ENCODE peak calls at places on chromosomes 1 and 21, in seven cellular contexts. G is AG09309; E is effector memory CD8-positive, alpha-beta T cell; P is AG20443; Y is stimulated activated CD4-positive, alpha-beta T cell treated with anti-CD3 and anti-CD28 coated beads, TNF-alpha, amount 100 ng/mL, for 4 hours; Z is BJ; H is CD14-positive monocyte. B is an unnamed sample.

GRCh38 chr1:88404582-88404981 is 279.5 kb upstream of the PKN2 start:
- DNase-seq in H (no peak), G (no peak), Z (no peak), P (no peak), E (no peak), Y (no peak), B (no peak)

GRCh38 chr1:151199860-151200581 is 1.7 kb downstream of the PIP5K1A start:
- DNase-seq in E (no peak), H (no peak), G (peak), P (peak), Z (peak), Y (no peak), B (no peak)

GRCh38 chr1:108149796-108150467 is 50.2 kb downstream of the SLC25A24 start:
- DNase-seq in H (no peak), G (no peak), P (peak), Y (no peak), Z (peak), E (no peak), B (no peak)

GRCh38 chr1:205978676-205979075 is 24.5 kb downstream of the RAB7B start:
- DNase-seq in Z (no peak), H (peak), G (no peak), P (no peak), E (no peak), Y (no peak), B (no peak)

GRCh38 chr1:113265196-113265595 is 125.1 kb upstream of the MAGI3 start:
- DNase-seq in G (no peak), P (no peak), H (no peak), Z (no peak), Y (no peak), E (no peak), B (no peak)

GRCh38 chr1:12601690-12602632 is 16.0 kb downstream of the DHRS3 start:
- DNase-seq in H (peak), Y (no peak), Z (no peak), G (peak), E (no peak), P (peak), B (no peak)

GRCh38 chr1:41740630-41741239 is 178.0 kb downstream of the HIVEP3 start:
- DNase-seq in P (no peak), Z (no peak), E (no peak), H (no peak), Y (no peak), G (no peak), B (no peak)

GRCh38 chr1:113153116-113153803 is 80.3 kb downstream of the LRIG2 start:
- DNase-seq in G (no peak), Y (no peak), H (no peak), Z (no peak), E (no peak), P (no peak), B (no peak)

GRCh38 chr1:179807291-179807690 is 64.2 kb downstream of the FAM163A start:
- DNase-seq in H (no peak), Z (no peak), P (no peak), Y (no peak), G (no peak), E (no peak), B (no peak)

GRCh38 chr1:61967750-61968149 is 225.5 kb downstream of the PATJ start:
- DNase-seq in G (no peak), E (no peak), H (no peak), P (peak), Y (no peak), Z (no peak), B (no peak)

GRCh38 chr21:20730421-20730820 is 267.8 kb upstream of the NCAM2 start:
- DNase-seq in P (no peak), Y (no peak), H (no peak), G (no peak), E (no peak), Z (no peak), B (no peak)

GRCh38 chr1:2106681-2107405 is 56.6 kb downstream of the PRKCZ start:
- DNase-seq in G (no peak), H (peak), E (no peak), Z (no peak), Y (no peak), P (no peak), B (no peak)

GRCh38 chr1:10639301-10640078 is 157.0 kb downstream of the CASZ1 start:
- DNase-seq in P (no peak), Y (no peak), E (no peak), Z (no peak), G (no peak), H (no peak), B (no peak)

GRCh38 chr1:89454845-89455521 is 69.6 kb upstream of the LRRC8B start:
- DNase-seq in E (peak), G (peak), Y (peak), Z (no peak), P (peak), H (no peak), B (peak)

GRCh38 chr1:162992945-162993344 is 76.2 kb upstream of the RGS4 start:
- DNase-seq in Y (no peak), P (no peak), G (no peak), Z (no peak), E (no peak), H (no peak), B (no peak)

GRCh38 chr21:37861561-37861960 is 54.7 kb downstream of the KCNJ6 start:
- DNase-seq in E (no peak), P (no peak), Z (no peak), H (no peak), G (no peak), Y (no peak), B (no peak)

GRCh38 chr1:213573648-213574009 is 414.1 kb upstream of the PROX1 start:
- DNase-seq in G (no peak), Y (no peak), P (no peak), H (no peak), Z (no peak), E (no peak), B (no peak)

GRCh38 chr1:156214024-156214748 is 1.4 kb downstream of the PMF1 start:
- DNase-seq in Y (no peak), P (no peak), E (no peak), G (no peak), Z (no peak), H (no peak), B (no peak)

GRCh38 chr1:9065213-9065751 is 4.2 kb downstream of the SLC2A5 start:
- DNase-seq in E (no peak), P (no peak), Z (no peak), Y (no peak), G (no peak), H (no peak), B (no peak)

GRCh38 chr1:183103577-183103976 is 80.4 kb downstream of the LAMC1 start:
- DNase-seq in P (no peak), Y (no peak), Z (no peak), G (no peak), H (no peak), E (no peak), B (no peak)

GRCh38 chr1:201468501-201468843 is 516 bp downstream of the PHLDA3 start:
- DNase-seq in Y (no peak), Z (no peak), G (no peak), P (no peak), H (no peak), E (no peak), B (no peak)

GRCh38 chr1:84260852-84261518 is 40.5 kb upstream of the SAMD13 start:
- DNase-seq in E (no peak), H (no peak), Z (no peak), Y (no peak), G (no peak), P (no peak), B (no peak)

GRCh38 chr1:201166964-201167624 is 12.8 kb upstream of the TMEM9 start:
- DNase-seq in Z (no peak), E (no peak), P (no peak), Y (no peak), G (no peak), H (no peak), B (no peak)

GRCh38 chr1:35809156-35810095 is 1.6 kb downstream of the AGO4 start:
- DNase-seq in E (no peak), P (no peak), H (no peak), Z (no peak), G (no peak), Y (no peak), B (no peak)

GRCh38 chr21:46092026-46092764 is 5.7 kb upstream of the COL6A2 start:
- DNase-seq in P (peak), G (peak), H (no peak), Z (peak), Y (no peak), E (no peak), B (no peak)

GRCh38 chr1:87330201-87330953 is 1.7 kb downstream of the LMO4 start:
- DNase-seq in E (no peak), H (no peak), P (peak), Y (no peak), G (no peak), Z (no peak), B (no peak)

GRCh38 chr21:37582613-37583012 is 216.0 kb downstream of the DYRK1A start:
- DNase-seq in H (no peak), G (peak), E (no peak), Y (no peak), P (peak), Z (no peak), B (no peak)

GRCh38 chr1:174165471-174166137 is 6.3 kb downstream of the RABGAP1L start:
- DNase-seq in Y (no peak), G (no peak), E (no peak), H (no peak), Z (no peak), P (peak), B (no peak)

GRCh38 chr1:1291611-1292441 is 11.6 kb downstream of the SCNN1D start:
- DNase-seq in H (no peak), E (no peak), G (no peak), Z (no peak), P (peak), Y (peak), B (peak)

GRCh38 chr1:60978421-60979357 is 103.7 kb upstream of the NFIA start:
- DNase-seq in H (no peak), Z (no peak), E (peak), G (no peak), P (peak), Y (no peak), B (peak)

GRCh38 chr1:28259935-28260802 is 851 bp downstream of the SESN2 start:
- DNase-seq in E (no peak), G (peak), H (no peak), Z (no peak), Y (peak), P (peak), B (peak)

GRCh38 chr1:54218883-54219687 is 19.1 kb downstream of the MRPL37 start:
- DNase-seq in Z (no peak), E (no peak), Y (no peak), H (no peak), P (no peak), G (no peak), B (no peak)

GRCh38 chr21:35401476-35401875 is 352.4 kb upstream of the RUNX1 start:
- DNase-seq in Y (no peak), G (no peak), Z (no peak), P (no peak), E (no peak), H (no peak), B (no peak)

GRCh38 chr1:92817986-92818764 is 13.7 kb upstream of the RPL5 start:
- DNase-seq in Z (no peak), P (peak), H (no peak), G (no peak), Y (no peak), E (peak), B (no peak)

GRCh38 chr1:154186177-154186576 is 5.7 kb downstream of the TPM3 start:
- DNase-seq in H (no peak), Z (no peak), Y (peak), P (peak), G (no peak), E (peak), B (peak)

GRCh38 chr1:200075938-200076546 is 48.5 kb downstream of the NR5A2 start:
- DNase-seq in H (no peak), P (peak), Y (no peak), G (peak), E (no peak), Z (peak), B (no peak)

GRCh38 chr1:119347858-119348257 is 20.7 kb upstream of the HAO2 start:
- DNase-seq in Y (no peak), P (no peak), G (no peak), E (no peak), Z (no peak), H (no peak), B (no peak)

GRCh38 chr1:182643699-182644098 is 39.5 kb upstream of the RGS16 start:
- DNase-seq in Z (no peak), Y (no peak), G (no peak), P (no peak), E (no peak), H (no peak), B (no peak)

GRCh38 chr1:153968000-153968363 is 280 bp downstream of the CREB3L4 start:
- DNase-seq in E (no peak), G (no peak), Y (no peak), H (no peak), P (no peak), Z (no peak), B (peak)

B was measured in CD8-positive, alpha-beta memory T cell.